ENCODE peak calls at places on chromosomes 1 and 21, in ten cellular contexts. One of them, this sample, is unnamed.

GRCh38 chr21:38170705-38171682 is 85.8 kb upstream of the KCNJ15 start:
- DNase-seq in ovary: no peak
- DNase-seq in prostate gland: no peak
- DNase-seq in HFF-Myc: no peak
- DNase-seq in pancreas: no peak
- DNase-seq in kidney: no peak
- DNase-seq in type B pancreatic cell: no peak
- DNase-seq in K562: no peak
- DNase-seq in MM.1S: no peak
- DNase-seq in brain microvascular endothelial cell: no peak
- DNase-seq in this sample: no peak

GRCh38 chr1:228379666-228380065 is 27.0 kb downstream of the TRIM11 start:
- DNase-seq in ovary: no peak
- DNase-seq in K562: no peak
- DNase-seq in HFF-Myc: no peak
- DNase-seq in brain microvascular endothelial cell: no peak
- DNase-seq in prostate gland: no peak
- DNase-seq in kidney: peak
- DNase-seq in type B pancreatic cell: no peak
- DNase-seq in MM.1S: no peak
- DNase-seq in pancreas: no peak
- DNase-seq in this sample: no peak

GRCh38 chr1:48002142-48002541 is 5.0 kb upstream of the TRABD2B start:
- DNase-seq in ovary: no peak
- DNase-seq in MM.1S: no peak
- DNase-seq in HFF-Myc: no peak
- DNase-seq in K562: no peak
- DNase-seq in type B pancreatic cell: no peak
- DNase-seq in brain microvascular endothelial cell: no peak
- DNase-seq in pancreas: no peak
- DNase-seq in kidney: no peak
- DNase-seq in prostate gland: no peak
- DNase-seq in this sample: no peak

GRCh38 chr1:208868554-208868953 is 624.4 kb upstream of the PLXNA2 start:
- DNase-seq in pancreas: no peak
- DNase-seq in K562: no peak
- DNase-seq in type B pancreatic cell: no peak
- DNase-seq in kidney: no peak
- DNase-seq in brain microvascular endothelial cell: no peak
- DNase-seq in HFF-Myc: no peak
- DNase-seq in MM.1S: no peak
- DNase-seq in prostate gland: no peak
- DNase-seq in ovary: no peak
- DNase-seq in this sample: no peak

GRCh38 chr1:217048104-217048707 is 325.0 kb upstream of the ESRRG start:
- DNase-seq in K562: no peak
- DNase-seq in prostate gland: no peak
- DNase-seq in kidney: no peak
- DNase-seq in brain microvascular endothelial cell: no peak
- DNase-seq in MM.1S: no peak
- DNase-seq in HFF-Myc: no peak
- DNase-seq in ovary: no peak
- DNase-seq in type B pancreatic cell: no peak
- DNase-seq in pancreas: no peak
- DNase-seq in this sample: peak

GRCh38 chr1:29270881-29271390 is 34.6 kb downstream of the PTPRU start:
- DNase-seq in pancreas: no peak
- DNase-seq in HFF-Myc: no peak
- DNase-seq in ovary: no peak
- DNase-seq in K562: no peak
- DNase-seq in prostate gland: no peak
- DNase-seq in type B pancreatic cell: no peak
- DNase-seq in MM.1S: no peak
- DNase-seq in brain microvascular endothelial cell: no peak
- DNase-seq in kidney: no peak
- DNase-seq in this sample: no peak

GRCh38 chr21:46092811-46093667 is 4.9 kb upstream of the COL6A2 start:
- DNase-seq in ovary: peak
- DNase-seq in kidney: peak
- DNase-seq in type B pancreatic cell: no peak
- DNase-seq in MM.1S: no peak
- DNase-seq in HFF-Myc: no peak
- DNase-seq in K562: peak
- DNase-seq in brain microvascular endothelial cell: no peak
- DNase-seq in prostate gland: no peak
- DNase-seq in pancreas: no peak
- DNase-seq in this sample: no peak

GRCh38 chr1:160830321-160831153 is 32.1 kb downstream of the CD244 start:
- DNase-seq in K562: peak
- DNase-seq in MM.1S: peak
- DNase-seq in pancreas: peak
- DNase-seq in ovary: peak
- DNase-seq in HFF-Myc: no peak
- DNase-seq in prostate gland: peak
- DNase-seq in kidney: no peak
- DNase-seq in type B pancreatic cell: peak
- DNase-seq in brain microvascular endothelial cell: peak
- DNase-seq in this sample: peak

GRCh38 chr1:76677775-76678405 is 189.4 kb upstream of the ST6GALNAC5 start:
- DNase-seq in MM.1S: no peak
- DNase-seq in HFF-Myc: no peak
- DNase-seq in K562: no peak
- DNase-seq in kidney: no peak
- DNase-seq in type B pancreatic cell: no peak
- DNase-seq in brain microvascular endothelial cell: no peak
- DNase-seq in prostate gland: no peak
- DNase-seq in pancreas: no peak
- DNase-seq in ovary: no peak
- DNase-seq in this sample: no peak

GRCh38 chr1:202837746-202838145 is 27.0 kb downstream of the PCAT6 start:
- DNase-seq in kidney: no peak
- DNase-seq in ovary: no peak
- DNase-seq in HFF-Myc: no peak
- DNase-seq in prostate gland: no peak
- DNase-seq in brain microvascular endothelial cell: no peak
- DNase-seq in MM.1S: no peak
- DNase-seq in pancreas: no peak
- DNase-seq in type B pancreatic cell: no peak
- DNase-seq in K562: no peak
- DNase-seq in this sample: no peak
- TF ChIP-seq CTCF in kidney: no peak
- TF ChIP-seq CTCF in ovary: no peak
- TF ChIP-seq CTCF in HFF-Myc: no peak
- TF ChIP-seq CTCF in prostate gland: no peak
- TF ChIP-seq CTCF in brain microvascular endothelial cell: no peak
- TF ChIP-seq CTCF in MM.1S: no peak
- TF ChIP-seq CTCF in pancreas: no peak
- TF ChIP-seq CTCF in type B pancreatic cell: no peak
- TF ChIP-seq CTCF in K562: no peak
- TF ChIP-seq CTCF in this sample: no peak

GRCh38 chr1:85587846-85588245 is 7.3 kb downstream of the CCN1 start:
- DNase-seq in HFF-Myc: no peak
- DNase-seq in kidney: no peak
- DNase-seq in MM.1S: no peak
- DNase-seq in pancreas: no peak
- DNase-seq in K562: no peak
- DNase-seq in type B pancreatic cell: no peak
- DNase-seq in brain microvascular endothelial cell: no peak
- DNase-seq in ovary: no peak
- DNase-seq in prostate gland: no peak
- DNase-seq in this sample: peak

GRCh38 chr1:85583355-85584263 is 3.0 kb downstream of the CCN1 start:
- DNase-seq in MM.1S: no peak
- DNase-seq in ovary: no peak
- DNase-seq in pancreas: no peak
- DNase-seq in HFF-Myc: no peak
- DNase-seq in K562: no peak
- DNase-seq in prostate gland: no peak
- DNase-seq in type B pancreatic cell: no peak
- DNase-seq in brain microvascular endothelial cell: no peak
- DNase-seq in kidney: no peak
- DNase-seq in this sample: no peak

GRCh38 chr1:85584264-85584781 is 3.8 kb downstream of the CCN1 start:
- DNase-seq in K562: no peak
- DNase-seq in pancreas: no peak
- DNase-seq in type B pancreatic cell: no peak
- DNase-seq in HFF-Myc: no peak
- DNase-seq in MM.1S: no peak
- DNase-seq in ovary: no peak
- DNase-seq in prostate gland: no peak
- DNase-seq in brain microvascular endothelial cell: peak
- DNase-seq in kidney: no peak
- DNase-seq in this sample: no peak

GRCh38 chr1:85584923-85585322 is 4.4 kb downstream of the CCN1 start:
- DNase-seq in type B pancreatic cell: no peak
- DNase-seq in K562: no peak
- DNase-seq in prostate gland: no peak
- DNase-seq in HFF-Myc: no peak
- DNase-seq in MM.1S: no peak
- DNase-seq in brain microvascular endothelial cell: no peak
- DNase-seq in ovary: no peak
- DNase-seq in pancreas: no peak
- DNase-seq in kidney: no peak
- DNase-seq in this sample: no peak

DNA sequence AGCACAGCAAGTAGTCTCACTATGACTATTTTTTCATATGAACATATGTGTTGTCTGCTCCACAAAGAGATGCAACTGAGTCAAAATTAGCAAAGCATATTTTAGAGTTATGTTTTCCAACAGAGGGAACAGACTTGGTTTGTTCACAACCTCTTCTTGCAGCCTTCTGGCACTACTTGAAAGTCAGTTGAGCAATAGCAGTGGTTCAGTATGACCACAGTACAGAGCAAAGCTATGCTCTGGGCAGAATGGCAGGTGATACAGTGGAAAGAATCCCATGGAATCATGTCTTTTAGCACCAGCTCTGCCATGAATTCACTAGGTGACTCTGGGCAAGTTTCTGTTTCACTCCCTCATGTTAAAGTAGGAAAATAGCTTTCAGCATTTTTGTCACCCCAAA is 5.3 kb downstream of the CCN1 start:
- DNase-seq in brain microvascular endothelial cell: peak
- DNase-seq in MM.1S: no peak
- DNase-seq in prostate gland: no peak
- DNase-seq in ovary: no peak
- DNase-seq in type B pancreatic cell: no peak
- DNase-seq in HFF-Myc: no peak
- DNase-seq in K562: no peak
- DNase-seq in pancreas: no peak
- DNase-seq in kidney: no peak
- DNase-seq in this sample: no peak
- TF ChIP-seq CTCF in brain microvascular endothelial cell: no peak
- TF ChIP-seq CTCF in MM.1S: no peak
- TF ChIP-seq CTCF in prostate gland: no peak
- TF ChIP-seq CTCF in ovary: no peak
- TF ChIP-seq CTCF in type B pancreatic cell: no peak
- TF ChIP-seq CTCF in HFF-Myc: no peak
- TF ChIP-seq CTCF in K562: no peak
- TF ChIP-seq CTCF in pancreas: no peak
- TF ChIP-seq CTCF in kidney: no peak
- TF ChIP-seq CTCF in this sample: no peak

DNA sequence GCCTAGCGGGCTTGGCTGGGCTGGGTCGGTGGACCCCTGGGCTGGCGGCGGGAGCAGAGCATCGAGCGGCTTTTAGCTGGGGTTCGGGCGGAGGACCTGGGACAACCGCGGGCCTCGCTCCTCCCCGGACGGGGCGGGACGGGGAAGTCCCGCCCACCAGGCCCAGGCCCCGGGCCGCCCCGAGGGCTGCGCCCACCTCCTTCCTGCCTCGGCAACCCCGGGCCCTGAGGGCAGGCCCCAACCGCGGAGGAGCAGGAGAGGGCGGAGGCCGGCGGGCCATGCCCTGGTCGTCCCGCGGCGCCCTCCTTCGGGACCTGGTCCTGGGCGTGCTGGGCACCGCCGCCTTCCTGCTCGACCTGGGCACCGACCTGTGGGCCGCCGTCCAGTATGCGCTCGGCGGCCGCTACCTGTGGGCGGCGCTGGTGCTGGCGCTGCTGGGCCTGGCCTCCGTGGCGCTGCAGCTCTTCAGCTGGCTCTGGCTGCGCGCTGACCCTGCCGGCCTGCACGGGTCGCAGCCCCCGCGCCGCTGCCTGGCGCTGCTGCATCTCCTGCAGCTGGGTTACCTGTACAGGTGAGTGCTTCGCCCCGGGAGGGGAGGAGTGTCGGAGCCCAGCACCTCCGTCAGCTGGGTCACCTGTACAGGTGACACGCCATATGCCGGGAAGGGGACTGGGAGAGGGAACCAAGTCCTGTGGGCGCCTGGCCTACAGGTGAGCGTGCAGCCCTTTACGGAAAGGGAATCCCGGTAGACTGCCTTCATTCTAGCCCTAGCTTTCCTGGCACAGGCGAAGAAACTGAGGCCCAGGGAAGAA is at the start of gene XKR8:
- DNase-seq in K562: peak
- DNase-seq in prostate gland: peak
- DNase-seq in pancreas: peak
- DNase-seq in kidney: peak
- DNase-seq in MM.1S: peak
- DNase-seq in HFF-Myc: peak
- DNase-seq in brain microvascular endothelial cell: peak
- DNase-seq in ovary: peak
- DNase-seq in type B pancreatic cell: peak
- DNase-seq in this sample: peak
- TF ChIP-seq CTCF in K562: peak
- TF ChIP-seq CTCF in prostate gland: peak
- TF ChIP-seq CTCF in pancreas: peak
- TF ChIP-seq CTCF in kidney: peak
- TF ChIP-seq CTCF in MM.1S: peak
- TF ChIP-seq CTCF in HFF-Myc: peak
- TF ChIP-seq CTCF in brain microvascular endothelial cell: peak
- TF ChIP-seq CTCF in ovary: peak
- TF ChIP-seq CTCF in type B pancreatic cell: peak
- TF ChIP-seq CTCF in this sample: peak

DNA sequence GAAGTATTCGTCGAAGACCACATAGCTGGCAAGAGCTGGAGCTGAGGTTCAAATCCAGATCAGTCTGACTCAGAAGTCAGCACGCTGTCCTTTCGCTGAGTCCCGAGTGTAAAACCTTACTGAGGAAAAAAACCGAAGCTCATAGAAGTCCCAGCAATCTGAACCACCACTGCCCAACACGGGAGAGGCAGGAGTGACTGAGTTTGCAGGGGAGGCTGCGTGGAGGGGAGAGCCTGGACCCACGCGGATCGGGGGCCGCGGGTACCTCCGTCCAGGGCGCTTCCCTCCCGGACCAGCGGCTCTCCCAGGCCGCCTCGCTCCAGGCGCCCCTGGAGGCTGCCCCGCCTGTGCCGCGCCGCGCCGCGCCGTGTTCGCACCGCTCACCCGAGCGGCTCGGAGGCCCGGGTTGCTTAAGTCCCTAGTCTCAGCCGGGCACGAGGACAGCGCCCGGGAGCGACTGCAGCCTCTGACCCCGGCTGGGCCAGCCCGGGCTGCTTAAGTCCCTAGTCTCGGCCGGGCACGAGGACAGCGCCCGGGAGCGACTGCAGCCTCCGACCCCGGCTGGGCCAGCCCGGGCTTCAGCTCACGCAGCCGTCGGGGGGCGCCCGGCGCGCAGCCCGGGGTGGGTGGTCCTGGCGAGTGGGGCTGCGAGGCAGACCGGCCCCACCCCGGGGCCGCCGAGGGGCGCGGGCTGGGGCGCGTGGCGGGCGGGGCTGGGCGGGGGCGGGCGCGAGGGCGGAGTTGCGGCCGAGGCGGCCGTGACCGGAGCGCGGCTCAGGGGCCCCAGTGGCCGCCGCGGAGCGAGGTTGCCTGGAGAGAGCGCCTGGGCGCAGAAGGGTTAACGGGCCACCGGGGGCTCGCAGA is at the start of gene ADAMTSL4:
- DNase-seq in MM.1S: peak
- DNase-seq in prostate gland: no peak
- DNase-seq in kidney: peak
- DNase-seq in type B pancreatic cell: no peak
- DNase-seq in K562: peak
- DNase-seq in HFF-Myc: no peak
- DNase-seq in brain microvascular endothelial cell: peak
- DNase-seq in pancreas: peak
- DNase-seq in ovary: peak
- DNase-seq in this sample: peak
- TF ChIP-seq CTCF in MM.1S: peak
- TF ChIP-seq CTCF in prostate gland: no peak
- TF ChIP-seq CTCF in kidney: peak
- TF ChIP-seq CTCF in type B pancreatic cell: peak
- TF ChIP-seq CTCF in K562: peak
- TF ChIP-seq CTCF in HFF-Myc: no peak
- TF ChIP-seq CTCF in brain microvascular endothelial cell: no peak
- TF ChIP-seq CTCF in pancreas: no peak
- TF ChIP-seq CTCF in ovary: no peak
- TF ChIP-seq CTCF in this sample: no peak